ENCODE peak calls at places on chromosome 5, in eight cellular contexts. W is natural killer cell, C is left ventricle myocardium inferior, M is uterus, J is ovary, I is lower lobe of right lung, S is HFFc6, R is choroid plexus epithelial cell. X is an unnamed sample.

GRCh38 chr5:91636351-91636750 is 253.2 kb upstream of the ARRDC3 start:
- DNase-seq in W (no peak), R (peak), C (no peak), S (no peak), I (no peak), J (no peak), M (no peak), X (no peak)

GRCh38 chr5:10420926-10421325 is 20.8 kb upstream of the ROPN1L start:
- DNase-seq in R (peak), W (no peak), S (peak), M (no peak), I (no peak), C (no peak), J (no peak), X (no peak)

GRCh38 chr5:39670955-39671354 is 246.2 kb upstream of the DAB2 start:
- DNase-seq in I (no peak), W (no peak), S (no peak), J (no peak), R (no peak), M (no peak), C (no peak), X (no peak)

GRCh38 chr5:54177058-54177457 is 133.3 kb downstream of the ARL15 start:
- DNase-seq in M (no peak), W (no peak), S (no peak), C (no peak), I (no peak), J (no peak), R (no peak), X (no peak)

GRCh38 chr5:136699661-136700060 is 334.3 kb upstream of the TRPC7 start:
- DNase-seq in J (no peak), I (no peak), S (no peak), M (no peak), R (no peak), C (no peak), W (no peak), X (no peak)

GRCh38 chr5:179437341-179438001 is 92.2 kb upstream of the ADAMTS2 start:
- DNase-seq in J (no peak), M (no peak), I (peak), W (no peak), R (no peak), C (no peak), S (no peak), X (no peak)

GRCh38 chr5:67003906-67004729 is 192.5 kb downstream of the CD180 start:
- DNase-seq in C (peak), I (peak), R (peak), S (peak), W (peak), M (peak), J (peak), X (peak)

GRCh38 chr5:134249469-134250379 is 23.9 kb upstream of the PPP2CA start:
- DNase-seq in J (no peak), R (peak), W (no peak), C (no peak), M (peak), S (no peak), I (peak), X (no peak)

GRCh38 chr5:88613051-88613450 is 269.9 kb downstream of the MEF2C start:
- DNase-seq in S (no peak), W (no peak), R (no peak), J (no peak), M (no peak), I (no peak), C (no peak), X (no peak)

GRCh38 chr5:72015103-72015548 is 92.1 kb upstream of the MAP1B start:
- DNase-seq in R (peak), J (peak), W (no peak), S (peak), C (no peak), I (no peak), M (no peak), X (no peak)

GRCh38 chr5:127229185-127229889 is 61.3 kb upstream of the MEGF10 start:
- DNase-seq in W (peak), J (peak), M (peak), C (peak), S (peak), I (peak), R (peak), X (peak)

GRCh38 chr5:146528232-146528631 is 12.2 kb upstream of the GPR151 start:
- DNase-seq in W (no peak), J (no peak), C (no peak), I (no peak), M (no peak), R (peak), S (no peak), X (no peak)
- TF ChIP-seq CTCF in W (no peak), J (no peak), C (no peak), I (no peak), M (no peak), R (peak), S (no peak), X (peak)

GRCh38 chr5:140869555-140869886 is 764 bp downstream of the PCDHA11 start:
- DNase-seq in R (no peak), C (no peak), J (no peak), M (no peak), W (no peak), S (no peak), I (no peak), X (no peak)
- TF ChIP-seq CTCF in R (no peak), C (no peak), J (no peak), M (no peak), W (no peak), S (peak), I (no peak), X (no peak)

GRCh38 chr5:164672931-164673694 is 1167.7 kb downstream of the MAT2B start:
- DNase-seq in C (no peak), J (no peak), R (peak), S (no peak), I (no peak), M (no peak), W (no peak), X (no peak)
- TF ChIP-seq CTCF in C (no peak), J (no peak), R (no peak), S (peak), I (peak), M (no peak), W (no peak), X (peak)

GRCh38 chr5:150434502-150434901 is 15.0 kb downstream of the RPS14 start:
- DNase-seq in W (no peak), C (no peak), I (no peak), S (peak), R (peak), M (no peak), J (no peak), X (no peak)

GRCh38 chr5:150431574-150431973 is 18.0 kb downstream of the RPS14 start:
- DNase-seq in R (no peak), S (no peak), J (no peak), M (no peak), W (no peak), C (no peak), I (no peak), X (no peak)

GRCh38 chr5:150438873-150439546 is 10.5 kb downstream of the RPS14 start:
- DNase-seq in S (peak), M (no peak), I (no peak), C (no peak), J (no peak), R (peak), W (no peak), X (no peak)

GRCh38 chr5:150440948-150441812 is 8.4 kb downstream of the RPS14 start:
- DNase-seq in R (no peak), J (no peak), W (no peak), C (no peak), M (no peak), I (no peak), S (no peak), X (no peak)

GRCh38 chr5:150436141-150436680 is 13.3 kb downstream of the RPS14 start:
- DNase-seq in J (peak), W (peak), M (peak), S (peak), R (peak), I (peak), C (peak), X (peak)
- TF ChIP-seq CTCF in J (peak), W (peak), M (peak), S (peak), R (peak), I (peak), C (peak), X (peak)

GRCh38 chr5:1351156-1351555 is 6.3 kb upstream of the CLPTM1L start:
- DNase-seq in I (no peak), M (no peak), C (no peak), W (no peak), S (no peak), R (no peak), J (no peak), X (no peak)

GRCh38 chr5:1347571-1347970 is 2.7 kb upstream of the CLPTM1L start:
- DNase-seq in R (no peak), S (no peak), C (no peak), W (no peak), I (no peak), J (no peak), M (no peak), X (no peak)

GRCh38 chr5:1349246-1349645 is 4.3 kb upstream of the CLPTM1L start:
- DNase-seq in R (no peak), W (no peak), J (no peak), C (no peak), I (no peak), M (no peak), S (no peak), X (no peak)

GRCh38 chr5:1346627-1347440 is 1.9 kb upstream of the CLPTM1L start:
- DNase-seq in R (no peak), M (no peak), W (no peak), J (no peak), C (no peak), I (no peak), S (no peak), X (no peak)

DNA sequence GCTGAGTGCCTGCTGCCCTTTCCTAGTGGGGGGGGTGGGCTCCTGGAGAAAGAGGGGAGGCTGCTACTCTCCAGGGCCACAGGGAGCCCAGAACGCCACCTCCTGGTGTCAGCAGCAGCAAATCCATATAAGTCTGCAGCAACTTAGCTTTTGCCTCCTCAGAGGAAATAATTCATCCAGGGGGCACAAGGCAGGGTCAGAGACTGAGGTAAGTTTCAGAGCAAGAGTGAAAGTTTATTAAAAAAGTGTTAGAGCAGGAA is 4.0 kb upstream of the CLPTM1L start:
- DNase-seq in S (no peak), J (no peak), I (no peak), C (no peak), R (no peak), W (no peak), M (no peak), X (no peak)
- TF ChIP-seq CTCF in S (no peak), J (no peak), I (no peak), C (no peak), R (no peak), W (no peak), M (no peak), X (no peak)

GRCh38 chr5:103256178-103256577 is 2.4 kb upstream of the MACIR start:
- DNase-seq in M (no peak), S (no peak), J (no peak), R (no peak), C (no peak), W (no peak), I (no peak), X (no peak)
- TF ChIP-seq CTCF in M (no peak), S (peak), J (no peak), R (peak), C (peak), W (no peak), I (no peak), X (peak)

DNA sequence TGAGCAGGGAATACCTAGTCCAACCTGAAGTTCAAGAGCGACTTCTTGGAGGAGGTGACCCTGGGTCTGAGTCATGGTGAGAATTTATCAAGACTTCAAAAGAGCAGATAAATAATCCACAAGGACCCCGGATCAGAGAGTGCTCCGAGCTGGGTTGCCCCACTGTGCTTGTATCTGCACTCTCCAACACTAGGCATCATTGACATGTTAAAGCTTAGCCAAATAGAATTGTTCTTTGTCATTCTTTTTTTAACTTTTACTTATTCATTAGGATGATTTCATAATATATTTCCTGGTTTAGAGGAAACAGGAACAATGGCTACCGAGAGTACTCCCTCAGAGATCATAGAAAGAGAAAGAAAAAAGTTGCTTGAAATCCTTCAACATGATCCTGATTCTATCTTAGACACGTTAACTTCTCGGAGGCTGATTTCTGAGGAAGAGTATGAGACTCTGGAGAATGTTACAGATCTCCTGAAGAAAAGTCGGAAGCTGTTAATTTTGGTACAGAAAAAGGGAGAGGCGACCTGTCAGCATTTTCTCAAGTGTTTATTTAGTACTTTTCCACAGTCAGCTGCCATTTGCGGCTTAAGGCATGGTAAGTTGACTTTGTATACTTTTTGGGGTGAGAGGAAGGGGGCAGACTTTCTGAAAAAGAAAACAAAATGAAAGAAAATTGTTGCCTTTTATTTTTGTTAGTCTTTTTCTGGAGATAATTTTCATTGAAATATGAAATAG is at the start of gene CARD6:
- DNase-seq in C (no peak), I (no peak), S (no peak), W (no peak), R (peak), M (no peak), J (no peak), X (no peak)
- TF ChIP-seq CTCF in C (no peak), I (no peak), S (peak), W (no peak), R (peak), M (no peak), J (no peak), X (no peak)

GRCh38 chr5:151040211-151040747 is 19.9 kb downstream of the GPX3 start:
- DNase-seq in C (peak), W (no peak), M (no peak), R (peak), J (no peak), I (peak), S (peak), X (no peak)
- TF ChIP-seq CTCF in C (peak), W (no peak), M (no peak), R (peak), J (no peak), I (no peak), S (peak), X (no peak)

GRCh38 chr5:2471152-2471879 is 280.2 kb downstream of the IRX2 start:
- DNase-seq in I (no peak), S (no peak), C (no peak), W (no peak), M (no peak), R (no peak), J (no peak), X (no peak)

DNA sequence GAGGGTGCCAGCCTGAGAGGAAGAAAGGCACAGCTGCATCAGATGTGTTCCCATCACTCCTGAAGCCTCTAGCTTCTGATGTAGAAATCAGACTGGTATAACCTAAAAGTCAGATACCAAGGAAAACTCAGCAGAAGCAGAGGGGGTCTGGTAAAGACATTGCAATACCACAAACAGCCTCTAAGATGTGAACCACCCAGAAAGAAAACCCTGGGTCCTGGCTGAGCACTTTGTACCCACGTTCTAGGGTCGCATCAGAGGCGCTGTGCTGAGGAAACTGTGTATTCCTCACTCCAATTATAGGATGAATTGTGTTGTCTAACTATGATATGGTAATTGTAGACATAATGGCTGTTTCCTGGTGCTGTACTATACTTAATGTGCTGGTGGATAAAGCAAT is 275.6 kb downstream of the IRX2 start:
- DNase-seq in M (no peak), S (no peak), R (no peak), C (no peak), J (no peak), I (no peak), W (no peak), X (no peak)
- TF ChIP-seq CTCF in M (no peak), S (no peak), R (no peak), C (no peak), J (no peak), I (no peak), W (no peak), X (no peak)

GRCh38 chr5:144196612-144197011 is 25.9 kb downstream of the KCTD16 start:
- DNase-seq in R (no peak), C (no peak), M (no peak), W (no peak), S (no peak), I (no peak), J (no peak), X (no peak)
- TF ChIP-seq CTCF in R (no peak), C (no peak), M (no peak), W (no peak), S (peak), I (no peak), J (no peak), X (peak)